ENCODE peak calls at places on chromosomes 13 and 19, in nine cellular contexts. F is colonic mucosa, C is hepatocyte, H is SK-N-SH, B is A549, K is Peyer's patch, E is Karpas-422, I is mesenchymal stem cell, R is right atrium auricular region. G is an unnamed sample.

GRCh38 chr13:113400621-113401451 is 36.9 kb upstream of the GRTP1 start:
- DNase-seq in F (no peak), C (no peak), H (no peak), B (no peak), K (peak; percentile 41), E (no peak), I (no peak), R (no peak), G (no peak)

GRCh38 chr19:11279505-11280236 is 16.3 kb upstream of the TSPAN16 start:
- DNase-seq in F (no peak), C (no peak), H (no peak), B (no peak), K (no peak), E (no peak), I (no peak), R (no peak), G (no peak)

GRCh38 chr19:11581740-11582139 is 4.3 kb upstream of the ACP5 start:
- DNase-seq in F (no peak), C (no peak), H (no peak), B (no peak), K (no peak), E (peak; percentile 96), I (peak; percentile 58), R (no peak), G (no peak)

GRCh38 chr19:38049105-38049649 is 142.2 kb downstream of the SIPA1L3 start:
- DNase-seq in F (no peak), C (no peak), H (no peak), B (no peak), K (no peak), E (peak; percentile 98), I (peak; percentile 44), R (no peak), G (no peak)

GRCh38 chr19:35013047-35013819 is 13.1 kb downstream of the GRAMD1A start:
- DNase-seq in F (peak; percentile 78), C (peak; percentile 82), H (peak; percentile 94), B (peak; percentile 82), K (peak; percentile 85), E (peak; percentile 82), I (peak; percentile 67), R (peak; percentile 86), G (peak; percentile 80)

GRCh38 chr19:460877-461609 is at the start of gene SHC2:
- DNase-seq in F (no peak), C (peak; percentile 81), H (peak; percentile 91), B (no peak), K (no peak), E (no peak), I (peak; percentile 45), R (no peak), G (no peak)

GRCh38 chr13:36251528-36251927 is 37.2 kb upstream of the SOHLH2 start:
- DNase-seq in F (no peak), C (no peak), H (no peak), B (no peak), K (no peak), E (no peak), I (no peak), R (no peak), G (no peak)

GRCh38 chr13:96475103-96475502 is 385.2 kb downstream of the HS6ST3 start:
- DNase-seq in F (no peak), C (no peak), H (no peak), B (no peak), K (no peak), E (no peak), I (no peak), R (no peak), G (no peak)

GRCh38 chr19:2616741-2617392 is 85.6 kb downstream of the GNG7 start:
- DNase-seq in F (no peak), C (no peak), H (no peak), B (no peak), K (no peak), E (peak; percentile 64), I (no peak), R (no peak), G (no peak)

GRCh38 chr13:93776936-93777335 is 550.3 kb downstream of the GPC6 start:
- DNase-seq in F (no peak), C (no peak), H (no peak), B (no peak), K (no peak), E (no peak), I (no peak), R (no peak), G (no peak)

GRCh38 chr13:100523994-100524393 is 64.6 kb downstream of the GGACT start:
- DNase-seq in F (no peak), C (no peak), H (no peak), B (no peak), K (no peak), E (no peak), I (no peak), R (peak; percentile 26), G (no peak)

GRCh38 chr19:1014161-1015060 is 6.5 kb downstream of the TMEM259 start:
- DNase-seq in F (no peak), C (no peak), H (no peak), B (no peak), K (no peak), E (no peak), I (no peak), R (no peak), G (no peak)

DNA sequence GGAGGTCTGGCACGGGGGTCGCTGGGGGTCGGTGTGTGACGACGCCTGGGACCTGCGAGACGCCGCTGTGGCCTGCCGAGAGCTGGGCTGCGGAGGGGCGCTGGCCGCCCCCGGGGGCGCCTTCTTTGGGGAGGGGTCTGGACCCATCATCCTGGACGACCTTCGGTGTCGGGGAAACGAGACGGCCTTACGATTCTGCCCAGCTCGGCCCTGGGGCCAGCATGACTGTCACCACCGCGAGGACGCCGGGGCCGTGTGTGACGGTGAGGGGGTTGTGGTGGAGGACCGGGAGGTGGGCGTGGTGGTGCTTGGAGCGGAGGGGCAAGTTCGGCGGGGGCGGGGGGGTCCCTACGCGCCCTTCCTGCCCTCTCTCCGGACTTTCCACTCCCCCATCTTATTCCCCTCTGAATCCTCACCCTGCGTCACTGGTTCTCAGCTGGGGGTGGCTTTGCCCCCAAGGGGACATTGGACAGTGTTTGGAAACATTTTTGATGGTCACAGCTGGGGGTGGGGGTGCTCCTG is 5.5 kb downstream of the SSC5D start:
- DNase-seq in F (no peak), C (no peak), H (no peak), B (no peak), K (no peak), E (no peak), I (no peak), R (no peak), G (no peak)
- H3K4me1 ChIP-seq in F (no peaks in the 10 kb centered on the region), C (no peaks in the 10 kb centered on the region), H (no peaks in the 10 kb centered on the region), B (peaks cover 31% of the 10 kb centered on the region), K (no peaks in the 10 kb centered on the region), E (no peaks in the 10 kb centered on the region), I (peaks cover 39% of the 10 kb centered on the region), R (no peaks in the 10 kb centered on the region), G (peaks cover 2% of the 10 kb centered on the region)

GRCh38 chr13:38418286-38418685 is 68.6 kb downstream of the UFM1 start:
- DNase-seq in F (no peak), C (no peak), H (no peak), B (no peak), K (no peak), E (no peak), I (no peak), R (no peak), G (no peak)

GRCh38 chr13:38419312-38419873 is 69.7 kb downstream of the UFM1 start:
- DNase-seq in F (no peak), C (no peak), H (no peak), B (no peak), K (no peak), E (no peak), I (no peak), R (no peak), G (no peak)

GRCh38 chr13:38417241-38417640 is 67.6 kb downstream of the UFM1 start:
- DNase-seq in F (no peak), C (no peak), H (no peak), B (no peak), K (no peak), E (no peak), I (no peak), R (no peak), G (no peak)

GRCh38 chr13:38417727-38418126 is 68.1 kb downstream of the UFM1 start:
- DNase-seq in F (no peak), C (peak; percentile 9), H (peak; percentile 14), B (peak; percentile 5), K (no peak), E (peak; percentile 69), I (no peak), R (no peak), G (peak; percentile 8)

GRCh38 chr13:38421590-38422560 is 72.2 kb downstream of the UFM1 start:
- DNase-seq in F (no peak), C (no peak), H (no peak), B (no peak), K (no peak), E (no peak), I (no peak), R (no peak), G (no peak)
- H3K4me1 ChIP-seq in F (no peaks in the 10 kb centered on the region), C (no peaks in the 10 kb centered on the region), H (no peaks in the 10 kb centered on the region), B (no peaks in the 10 kb centered on the region), K (no peaks in the 10 kb centered on the region), E (no peaks in the 10 kb centered on the region), I (no peaks in the 10 kb centered on the region), R (no peaks in the 10 kb centered on the region), G (no peaks in the 10 kb centered on the region)

GRCh38 chr13:51892657-51893056 is 30.9 kb downstream of the CCDC70 start:
- DNase-seq in F (no peak), C (no peak), H (no peak), B (no peak), K (no peak), E (no peak), I (no peak), R (no peak), G (no peak)

GRCh38 chr13:51895906-51896888 is 34.4 kb downstream of the CCDC70 start:
- DNase-seq in F (peak; percentile 60), C (peak; percentile 68), H (peak; percentile 62), B (peak; percentile 47), K (peak; percentile 58), E (peak; percentile 82), I (peak; percentile 64), R (no peak), G (peak; percentile 70)

DNA sequence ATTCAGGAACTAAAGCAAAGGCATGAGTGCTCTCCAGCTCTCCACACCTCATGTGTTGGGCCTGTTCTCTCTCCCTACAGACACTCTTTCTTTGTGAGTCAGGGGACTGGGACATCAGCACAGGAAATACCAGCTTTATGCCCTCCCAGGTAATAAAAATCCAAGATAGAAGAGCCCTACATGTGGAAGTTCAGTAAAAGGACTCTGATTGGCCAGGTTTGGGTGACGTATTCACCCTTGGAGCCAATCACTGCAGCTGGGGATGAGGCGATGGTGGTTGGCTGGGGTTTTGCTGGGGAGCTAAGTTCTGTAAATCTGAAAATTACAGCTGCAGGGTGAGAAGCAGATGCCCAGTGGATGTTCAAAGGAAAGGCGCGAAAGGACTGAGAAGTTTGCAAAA is 32.5 kb downstream of the CCDC70 start:
- DNase-seq in F (no peak), C (no peak), H (no peak), B (no peak), K (no peak), E (peak; percentile 91), I (no peak), R (no peak), G (peak; percentile 61)
- H3K4me1 ChIP-seq in F (no peaks in the 10 kb centered on the region), C (peaks cover 10% of the 10 kb centered on the region), H (no peaks in the 10 kb centered on the region), B (no peaks in the 10 kb centered on the region), K (no peaks in the 10 kb centered on the region), E (peaks cover 12% of the 10 kb centered on the region), I (no peaks in the 10 kb centered on the region), R (no peaks in the 10 kb centered on the region), G (peaks cover 4% of the 10 kb centered on the region)

DNA sequence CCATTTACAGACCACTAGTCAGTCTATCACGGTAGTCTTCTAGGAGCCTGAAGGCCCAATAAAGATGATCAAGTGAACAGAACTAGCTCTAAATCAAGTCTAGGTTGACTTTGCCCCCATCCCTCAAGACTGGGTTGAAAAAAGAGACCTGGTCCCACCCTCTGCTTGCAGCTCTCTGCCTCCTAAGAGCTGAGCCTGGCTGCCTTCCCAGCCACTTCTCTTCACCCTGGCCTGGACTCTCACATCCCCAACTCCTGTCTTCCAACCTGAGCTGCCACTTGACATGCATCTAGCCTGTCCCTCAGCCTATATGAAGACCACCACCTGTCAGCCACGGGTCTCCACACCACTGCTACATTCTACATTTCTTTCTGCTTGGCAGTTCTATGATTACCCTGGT is 99.6 kb downstream of the FOXO1 start:
- DNase-seq in F (no peak), C (no peak), H (no peak), B (no peak), K (no peak), E (no peak), I (no peak), R (no peak), G (no peak)
- H3K4me1 ChIP-seq in F (no peaks in the 10 kb centered on the region), C (peaks cover 28% of the 10 kb centered on the region), H (peaks cover 8% of the 10 kb centered on the region), B (no peaks in the 10 kb centered on the region), K (no peaks in the 10 kb centered on the region), E (peaks cover 63% of the 10 kb centered on the region), I (peaks cover 26% of the 10 kb centered on the region), R (no peaks in the 10 kb centered on the region), G (peaks cover 5% of the 10 kb centered on the region)

G was measured in BE2C.